ENCODE peak calls at places on chromosomes 7 and 10, in six cellular contexts. One of them, this sample, is unnamed.

GRCh38 chr7:134174797-134175261 is 47.7 kb downstream of the LRGUK start:
- DNase-seq in A549: peak; percentile 94
- DNase-seq in K562: peak; percentile 54
- DNase-seq in GM12878: peak; percentile 38
- DNase-seq in endothelial cell of umbilical vein: peak; percentile 71
- DNase-seq in HepG2: peak; percentile 10
- DNase-seq in this sample: peak; percentile 93

GRCh38 chr7:37438879-37439278 is 9.8 kb downstream of the ELMO1 start:
- DNase-seq in K562: no peak
- DNase-seq in A549: no peak
- DNase-seq in HepG2: no peak
- DNase-seq in endothelial cell of umbilical vein: no peak
- DNase-seq in GM12878: no peak
- DNase-seq in this sample: no peak

GRCh38 chr7:1794888-1795542 is 124.9 kb downstream of the ELFN1 start:
- DNase-seq in GM12878: no peak
- DNase-seq in endothelial cell of umbilical vein: no peak
- DNase-seq in A549: no peak
- DNase-seq in HepG2: peak; percentile 49
- DNase-seq in K562: no peak
- DNase-seq in this sample: peak; percentile 69

GRCh38 chr10:499991-500390 is 189.5 kb downstream of the DIP2C start:
- DNase-seq in K562: no peak
- DNase-seq in HepG2: no peak
- DNase-seq in endothelial cell of umbilical vein: no peak
- DNase-seq in A549: no peak
- DNase-seq in GM12878: no peak
- DNase-seq in this sample: no peak

GRCh38 chr10:34916368-34916767 is 101.3 kb upstream of the PARD3 start:
- DNase-seq in HepG2: no peak
- DNase-seq in GM12878: no peak
- DNase-seq in K562: no peak
- DNase-seq in endothelial cell of umbilical vein: no peak
- DNase-seq in A549: no peak
- DNase-seq in this sample: no peak

GRCh38 chr10:99172130-99172738 is 63.4 kb downstream of the HPSE2 start:
- DNase-seq in GM12878: no peak
- DNase-seq in A549: peak; percentile 49
- DNase-seq in endothelial cell of umbilical vein: peak; percentile 11
- DNase-seq in K562: peak; percentile 23
- DNase-seq in HepG2: peak; percentile 32
- DNase-seq in this sample: peak; percentile 40

GRCh38 chr7:96701258-96701657 is 8.4 kb downstream of the SEM1 start:
- DNase-seq in A549: no peak
- DNase-seq in HepG2: peak; percentile 67
- DNase-seq in endothelial cell of umbilical vein: no peak
- DNase-seq in GM12878: no peak
- DNase-seq in K562: no peak
- DNase-seq in this sample: no peak

GRCh38 chr7:4436361-4436899 is 245.7 kb upstream of the FOXK1 start:
- DNase-seq in endothelial cell of umbilical vein: no peak
- DNase-seq in A549: peak; percentile 48
- DNase-seq in K562: no peak
- DNase-seq in HepG2: peak; percentile 57
- DNase-seq in GM12878: no peak
- DNase-seq in this sample: no peak

GRCh38 chr10:71933651-71934050 is 30.5 kb upstream of the CHST3 start:
- DNase-seq in A549: no peak
- DNase-seq in GM12878: no peak
- DNase-seq in HepG2: no peak
- DNase-seq in K562: no peak
- DNase-seq in endothelial cell of umbilical vein: no peak
- DNase-seq in this sample: no peak

GRCh38 chr10:57696641-57697040 is 571.1 kb downstream of the IPMK start:
- DNase-seq in endothelial cell of umbilical vein: no peak
- DNase-seq in A549: peak; percentile 5
- DNase-seq in HepG2: peak; percentile 10
- DNase-seq in GM12878: no peak
- DNase-seq in K562: no peak
- DNase-seq in this sample: no peak

GRCh38 chr7:74606101-74606908 is 51.2 kb upstream of the GTF2I start:
- DNase-seq in A549: no peak
- DNase-seq in K562: peak; percentile 25
- DNase-seq in endothelial cell of umbilical vein: peak; percentile 24
- DNase-seq in GM12878: no peak
- DNase-seq in HepG2: no peak
- DNase-seq in this sample: peak; percentile 66

GRCh38 chr10:77583527-77583926 is 54.1 kb downstream of the KCNMA1 start:
- DNase-seq in GM12878: no peak
- DNase-seq in A549: no peak
- DNase-seq in K562: no peak
- DNase-seq in endothelial cell of umbilical vein: no peak
- DNase-seq in HepG2: no peak
- DNase-seq in this sample: no peak

GRCh38 chr7:81887691-81888090 is 117.8 kb upstream of the HGF start:
- DNase-seq in HepG2: no peak
- DNase-seq in endothelial cell of umbilical vein: no peak
- DNase-seq in A549: no peak
- DNase-seq in GM12878: peak; percentile 37
- DNase-seq in K562: no peak
- DNase-seq in this sample: peak; percentile 66

GRCh38 chr7:77877800-77878199 is 79.2 kb downstream of the PHTF2 start:
- DNase-seq in HepG2: no peak
- DNase-seq in GM12878: no peak
- DNase-seq in K562: no peak
- DNase-seq in endothelial cell of umbilical vein: no peak
- DNase-seq in A549: no peak
- DNase-seq in this sample: no peak

GRCh38 chr7:98460902-98461301 is 60.0 kb upstream of the BAIAP2L1 start:
- DNase-seq in endothelial cell of umbilical vein: no peak
- DNase-seq in A549: no peak
- DNase-seq in GM12878: no peak
- DNase-seq in HepG2: no peak
- DNase-seq in K562: no peak
- DNase-seq in this sample: no peak

GRCh38 chr10:5151076-5151475 is 33.9 kb downstream of the AKR1C8 start:
- DNase-seq in A549: no peak
- DNase-seq in GM12878: no peak
- DNase-seq in endothelial cell of umbilical vein: no peak
- DNase-seq in HepG2: no peak
- DNase-seq in K562: no peak
- DNase-seq in this sample: no peak

GRCh38 chr10:13706604-13707003 is 119.8 kb downstream of the PRPF18 start:
- DNase-seq in GM12878: no peak
- DNase-seq in A549: no peak
- DNase-seq in K562: peak; percentile 48
- DNase-seq in HepG2: no peak
- DNase-seq in endothelial cell of umbilical vein: no peak
- DNase-seq in this sample: no peak

GRCh38 chr10:34780818-34781380 is 34.2 kb downstream of the PARD3 start:
- DNase-seq in HepG2: no peak
- DNase-seq in GM12878: peak; percentile 47
- DNase-seq in A549: no peak
- DNase-seq in K562: no peak
- DNase-seq in endothelial cell of umbilical vein: peak; percentile 73
- DNase-seq in this sample: peak; percentile 76

GRCh38 chr7:73895626-73896025 is 34.7 kb downstream of the TMEM270 start:
- DNase-seq in K562: no peak
- DNase-seq in GM12878: no peak
- DNase-seq in HepG2: no peak
- DNase-seq in endothelial cell of umbilical vein: no peak
- DNase-seq in A549: no peak
- DNase-seq in this sample: no peak

GRCh38 chr10:71383972-71384687 is 12.6 kb upstream of the CDH23 start:
- DNase-seq in HepG2: peak; percentile 44
- DNase-seq in A549: peak; percentile 78
- DNase-seq in GM12878: no peak
- DNase-seq in K562: peak; percentile 90
- DNase-seq in endothelial cell of umbilical vein: peak; percentile 42
- DNase-seq in this sample: peak; percentile 79

GRCh38 chr7:73577627-73578341 is 595 bp downstream of the TBL2 start:
- DNase-seq in A549: no peak
- DNase-seq in HepG2: peak; percentile 30
- DNase-seq in GM12878: no peak
- DNase-seq in endothelial cell of umbilical vein: peak; percentile 59
- DNase-seq in K562: no peak
- DNase-seq in this sample: peak; percentile 54

GRCh38 chr10:29266641-29267040 is 22.2 kb upstream of the LYZL1 start:
- DNase-seq in A549: no peak
- DNase-seq in GM12878: no peak
- DNase-seq in endothelial cell of umbilical vein: no peak
- DNase-seq in HepG2: no peak
- DNase-seq in K562: no peak
- DNase-seq in this sample: peak; percentile 25

GRCh38 chr7:29285451-29285807 is 90.9 kb downstream of the CHN2 start:
- DNase-seq in HepG2: peak; percentile 28
- DNase-seq in K562: no peak
- DNase-seq in GM12878: peak; percentile 55
- DNase-seq in endothelial cell of umbilical vein: no peak
- DNase-seq in A549: peak; percentile 27
- DNase-seq in this sample: peak; percentile 88

GRCh38 chr10:12412671-12413368 is 63.5 kb downstream of the CAMK1D start:
- DNase-seq in endothelial cell of umbilical vein: no peak
- DNase-seq in HepG2: no peak
- DNase-seq in A549: no peak
- DNase-seq in GM12878: no peak
- DNase-seq in K562: no peak
- DNase-seq in this sample: no peak

GRCh38 chr7:107078517-107078966 is 34.0 kb downstream of the PRKAR2B start:
- DNase-seq in HepG2: no peak
- DNase-seq in GM12878: no peak
- DNase-seq in A549: peak; percentile 13
- DNase-seq in K562: peak; percentile 58
- DNase-seq in endothelial cell of umbilical vein: peak; percentile 95
- DNase-seq in this sample: no peak

GRCh38 chr10:43843331-43844101 is 194.8 kb upstream of the ZNF32 start:
- DNase-seq in endothelial cell of umbilical vein: no peak
- DNase-seq in A549: no peak
- DNase-seq in HepG2: no peak
- DNase-seq in GM12878: no peak
- DNase-seq in K562: no peak
- DNase-seq in this sample: peak; percentile 18
- TF ChIP-seq MYC in endothelial cell of umbilical vein: no peak
- TF ChIP-seq MYC in A549: no peak
- TF ChIP-seq MYC in HepG2: no peak
- TF ChIP-seq MYC in GM12878: no peak
- TF ChIP-seq MYC in K562: no peak
- TF ChIP-seq MYC in this sample: no peak

DNA sequence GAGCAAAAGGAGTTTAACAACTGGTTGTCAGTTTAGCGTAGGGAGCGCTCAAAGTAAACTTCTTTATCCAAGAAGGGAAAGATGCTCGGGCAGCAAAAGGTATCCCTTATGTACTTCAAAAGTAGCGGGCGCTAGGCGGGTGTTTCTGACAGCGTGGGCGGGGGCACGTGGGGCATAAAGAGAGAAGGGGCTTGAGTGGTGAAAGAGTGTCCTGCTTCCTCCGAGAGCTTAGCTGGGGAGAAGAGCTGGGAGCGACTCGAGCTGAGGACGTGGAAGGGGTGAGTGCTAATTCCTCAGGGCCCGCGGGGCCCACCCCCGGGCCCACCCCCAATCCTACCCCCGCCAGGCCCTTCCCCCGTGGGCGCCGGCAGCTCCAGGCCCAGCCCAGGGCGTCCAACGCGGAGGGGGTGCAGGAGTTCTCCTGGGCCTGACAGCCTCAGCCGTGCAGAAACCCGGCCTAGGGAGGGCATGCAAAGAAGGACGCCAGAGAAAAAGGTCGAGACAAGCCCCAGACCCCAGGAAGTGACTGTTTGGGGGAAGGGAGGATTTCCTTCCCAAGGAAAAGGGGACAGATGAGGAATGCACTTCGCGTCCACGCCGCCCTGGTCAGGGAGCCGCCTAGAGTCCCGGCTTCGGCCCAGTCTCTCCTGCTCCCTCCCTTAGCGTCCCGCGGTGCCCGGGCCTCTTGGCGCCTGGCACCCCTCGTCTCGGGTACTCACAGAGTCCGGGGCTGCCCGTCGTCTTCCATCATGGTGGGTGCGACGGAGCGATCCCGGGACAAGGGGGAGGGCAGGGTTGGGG is 849 bp downstream of the TIAL1 start:
- DNase-seq in K562: peak; percentile 70
- DNase-seq in GM12878: no peak
- DNase-seq in endothelial cell of umbilical vein: peak; percentile 50
- DNase-seq in HepG2: no peak
- DNase-seq in A549: peak; percentile 50
- DNase-seq in this sample: peak; percentile 68
- TF ChIP-seq POLR2A in K562: no peak
- TF ChIP-seq POLR2A in GM12878: peak; percentile 56
- TF ChIP-seq POLR2A in endothelial cell of umbilical vein: no peak
- TF ChIP-seq POLR2A in HepG2: no peak
- TF ChIP-seq POLR2A in A549: peak; percentile 31
- TF ChIP-seq POLR2A in this sample: no peak

DNA sequence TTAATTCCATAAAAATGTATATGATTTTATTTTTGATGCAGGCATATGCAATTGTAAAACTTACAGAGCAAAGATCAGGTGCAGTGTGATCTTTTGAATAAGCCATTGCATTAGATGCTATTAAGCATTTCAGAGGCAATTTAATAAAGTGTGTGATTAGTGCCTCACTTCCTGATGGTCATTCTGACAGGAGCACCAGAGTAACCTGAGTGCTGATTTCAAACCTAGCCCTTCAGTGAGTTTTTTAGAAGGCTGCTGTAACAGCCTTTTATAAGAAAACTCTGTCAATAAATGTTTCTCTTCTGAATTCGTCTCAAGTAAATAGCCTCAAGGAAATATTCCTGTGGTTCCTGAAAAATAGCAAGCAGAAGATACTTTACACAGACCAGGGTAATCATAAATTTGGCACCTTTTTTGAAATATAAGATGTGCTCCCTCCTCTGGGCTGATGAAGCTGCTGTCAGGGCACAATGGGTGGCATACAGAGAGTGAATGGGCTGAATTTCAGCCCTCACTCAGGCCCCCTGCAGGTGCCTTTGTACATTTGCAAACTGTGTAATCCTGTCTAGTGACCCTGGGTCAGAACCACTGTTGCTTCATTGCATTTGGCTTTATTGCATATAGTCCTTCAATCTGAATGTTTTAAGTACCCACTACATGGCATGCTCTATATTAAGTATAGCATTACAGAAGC is 193.7 kb upstream of the CSTF2T start:
- DNase-seq in K562: no peak
- DNase-seq in HepG2: peak; percentile 10
- DNase-seq in endothelial cell of umbilical vein: peak; percentile 18
- DNase-seq in A549: peak; percentile 1
- DNase-seq in GM12878: no peak
- DNase-seq in this sample: peak; percentile 25
- TF ChIP-seq MYC in K562: no peak
- TF ChIP-seq MYC in HepG2: no peak
- TF ChIP-seq MYC in endothelial cell of umbilical vein: no peak
- TF ChIP-seq MYC in A549: no peak
- TF ChIP-seq MYC in GM12878: no peak
- TF ChIP-seq MYC in this sample: no peak

DNA sequence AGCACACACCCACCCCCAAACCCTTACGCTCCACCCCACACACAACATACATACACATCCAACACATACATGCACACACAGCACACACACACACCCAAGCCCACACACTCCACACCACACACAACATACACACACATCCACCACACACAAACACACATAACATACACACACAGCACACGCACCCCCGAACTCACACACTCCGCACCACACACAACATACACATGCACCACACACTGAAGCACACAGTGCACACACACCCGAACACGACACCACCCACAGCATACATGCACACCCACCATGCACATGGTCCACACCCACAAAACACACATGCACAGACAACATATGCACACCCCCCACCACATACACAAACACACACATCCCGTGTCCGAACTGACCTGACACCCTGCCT is 2.0 kb downstream of the PRAP1 start:
- DNase-seq in HepG2: no peak
- DNase-seq in endothelial cell of umbilical vein: no peak
- DNase-seq in GM12878: no peak
- DNase-seq in A549: no peak
- DNase-seq in K562: no peak
- DNase-seq in this sample: no peak
- TF ChIP-seq POLR2A in HepG2: no peak
- TF ChIP-seq POLR2A in endothelial cell of umbilical vein: no peak
- TF ChIP-seq POLR2A in GM12878: peak; percentile 66
- TF ChIP-seq POLR2A in A549: no peak
- TF ChIP-seq POLR2A in K562: peak; percentile 70
- TF ChIP-seq POLR2A in this sample: no peak